ENCODE peak calls at places on chromosomes 7 and 10, in four cellular contexts. E, F, K and X are unnamed samples. For H3K36me3, the result is how much of the 10 kb centered on the place peaks cover.

GRCh38 chr7:100444311-100445278 is 8.3 kb upstream of the PPP1R35 start:
- DNase-seq in F (peak), E (no peak), K (no peak), X (no peak)

GRCh38 chr10:1660386-1660785 is 76.9 kb downstream of the ADARB2 start:
- DNase-seq in E (no peak), F (no peak), K (no peak), X (peak)

GRCh38 chr7:498678-499641 is 20.7 kb downstream of the PDGFA start:
- DNase-seq in E (peak), F (no peak), K (peak), X (peak)

GRCh38 chr10:78896169-78896931 is 172.4 kb upstream of the ZMIZ1 start:
- DNase-seq in K (no peak), F (no peak), E (no peak), X (no peak)

GRCh38 chr7:139709460-139709859 is 68.3 kb downstream of the HIPK2 start:
- DNase-seq in E (no peak), K (no peak), F (peak), X (no peak)

GRCh38 chr7:111215550-111215949 is 124.6 kb downstream of the LRRN3 start:
- DNase-seq in E (no peak), K (no peak), F (no peak), X (no peak)

GRCh38 chr7:91720255-91720937 is 160.1 kb downstream of the MTERF1 start:
- DNase-seq in K (no peak), F (no peak), E (no peak), X (no peak)

GRCh38 chr10:5047912-5048628 is 44.4 kb upstream of the AKR1C2 start:
- DNase-seq in E (no peak), F (no peak), K (no peak), X (no peak)

GRCh38 chr7:18177815-18178660 is 150.4 kb upstream of the PRPS1L1 start:
- DNase-seq in E (no peak), K (peak), F (no peak), X (no peak)

GRCh38 chr10:79202188-79203013 is 133.6 kb downstream of the ZMIZ1 start:
- DNase-seq in K (peak), E (no peak), F (peak), X (no peak)

GRCh38 chr10:25804505-25804904 is 129.5 kb upstream of the MYO3A start:
- DNase-seq in E (no peak), K (no peak), F (no peak), X (no peak)

GRCh38 chr10:23516530-23516929 is 77.7 kb downstream of the OTUD1 start:
- DNase-seq in E (no peak), K (no peak), F (no peak), X (no peak)

GRCh38 chr7:101814081-101814995 is 3.1 kb upstream of the CUX1 start:
- DNase-seq in F (peak), K (peak), E (peak), X (peak)

GRCh38 chr10:91061187-91061586 is 140.3 kb upstream of the ANKRD1 start:
- DNase-seq in K (no peak), E (no peak), F (no peak), X (no peak)

GRCh38 chr7:2812831-2813230 is 31.3 kb downstream of the GNA12 start:
- DNase-seq in F (no peak), E (peak), K (no peak), X (no peak)

GRCh38 chr10:43398939-43399871 is 9.8 kb downstream of the HNRNPF start:
- DNase-seq in F (no peak), K (no peak), E (no peak), X (no peak)

GRCh38 chr7:106486331-106486730 is 174.6 kb downstream of the CCDC71L start:
- DNase-seq in K (no peak), F (no peak), E (no peak), X (no peak)

GRCh38 chr10:84593546-84593945 is 265.2 kb downstream of the CCSER2 start:
- DNase-seq in F (no peak), K (no peak), E (no peak), X (no peak)

GRCh38 chr7:26193432-26194206 is 6.9 kb downstream of the HNRNPA2B1 start:
- DNase-seq in E (no peak), F (no peak), K (no peak), X (no peak)

GRCh38 chr7:26191233-26191973 is 9.1 kb downstream of the HNRNPA2B1 start:
- DNase-seq in F (no peak), E (no peak), K (no peak), X (no peak)

GRCh38 chr7:26190417-26190869 is 10.1 kb downstream of the HNRNPA2B1 start:
- DNase-seq in F (no peak), K (no peak), E (no peak), X (no peak)

GRCh38 chr7:26192485-26193087 is 8.0 kb downstream of the HNRNPA2B1 start:
- DNase-seq in E (no peak), F (peak), K (no peak), X (no peak)

DNA sequence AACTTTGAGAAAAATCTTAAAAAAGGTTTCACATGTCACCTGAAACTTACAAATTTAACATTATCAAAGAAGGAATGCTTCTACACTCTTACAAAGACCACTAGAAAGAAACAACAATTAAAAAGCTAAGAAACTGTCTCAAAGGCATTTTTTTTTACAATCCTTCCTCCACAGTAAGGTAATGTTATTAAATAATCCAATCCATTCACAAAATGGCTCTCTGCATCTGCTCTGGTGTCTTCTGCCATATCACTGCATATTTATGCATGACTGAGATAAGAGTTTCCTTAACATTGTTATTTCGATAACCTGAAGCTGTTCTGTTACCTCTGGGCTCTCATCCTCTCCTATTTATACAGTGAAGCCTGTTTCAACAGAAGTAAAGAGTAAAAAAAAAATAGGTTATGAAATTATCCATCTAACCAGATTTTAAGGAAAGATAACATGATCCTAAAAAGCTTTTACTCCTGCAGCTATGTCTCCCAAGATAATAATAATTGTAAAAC is 8.5 kb downstream of the HNRNPA2B1 start:
- DNase-seq in F (no peak), K (no peak), E (no peak), X (no peak)
- H3K36me3 ChIP-seq in F (under half), K (half or more), E (half or more), X (half or more)

GRCh38 chr7:6167587-6168154 is 104.8 kb downstream of the CYTH3 start:
- DNase-seq in K (no peak), F (no peak), E (no peak), X (no peak)

GRCh38 chr7:6169805-6170520 is 102.5 kb downstream of the CYTH3 start:
- DNase-seq in K (no peak), E (no peak), F (no peak), X (no peak)

GRCh38 chr7:6167004-6167551 is 105.3 kb downstream of the CYTH3 start:
- DNase-seq in E (peak), F (no peak), K (no peak), X (no peak)

GRCh38 chr7:6166443-6166871 is 106.0 kb downstream of the CYTH3 start:
- DNase-seq in F (no peak), K (no peak), E (no peak), X (no peak)

DNA sequence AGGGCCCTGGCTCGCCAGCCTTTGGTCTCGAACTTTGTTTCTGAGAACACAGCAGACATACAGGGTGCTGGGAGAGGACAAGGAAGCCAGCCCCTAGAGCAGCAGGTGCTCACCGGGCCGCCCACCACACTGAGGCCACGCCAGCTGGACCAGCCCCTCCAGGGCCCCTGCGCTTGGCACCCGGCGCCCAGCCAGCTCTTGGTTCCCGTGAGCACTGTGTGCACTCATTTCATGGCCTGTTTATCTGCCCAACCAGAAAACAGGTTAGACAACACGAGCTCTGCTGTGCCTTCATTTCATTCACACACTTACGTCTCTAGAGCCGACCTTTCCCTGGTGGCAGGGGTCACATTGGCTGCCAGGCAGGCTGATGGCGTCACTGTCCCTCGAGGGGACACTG is 104.0 kb downstream of the CYTH3 start:
- DNase-seq in F (no peak), K (no peak), E (peak), X (no peak)
- H3K36me3 ChIP-seq in F (under half), K (half or more), E (half or more), X (under half)

GRCh38 chr10:70118196-70118595 is 14.4 kb downstream of the AIFM2 start:
- DNase-seq in F (no peak), K (no peak), E (no peak), X (no peak)
- H3K36me3 ChIP-seq in F (under half), K (half or more), E (half or more), X (under half)

GRCh38 chr10:63171255-63171654 is 38.1 kb downstream of the NRBF2 start:
- DNase-seq in F (no peak), E (no peak), K (no peak), X (no peak)
- H3K36me3 ChIP-seq in F (under half), E (half or more), K (half or more), X (under half)

GRCh38 chr7:47300472-47301021 is 281.4 kb downstream of the TNS3 start:
- DNase-seq in K (no peak), F (no peak), E (no peak), X (no peak)

GRCh38 chr7:47301657-47302295 is 280.1 kb downstream of the TNS3 start:
- DNase-seq in E (no peak), F (no peak), K (no peak), X (no peak)

GRCh38 chr7:47299496-47299895 is 282.4 kb downstream of the TNS3 start:
- DNase-seq in F (no peak), K (no peak), E (no peak), X (no peak)

GRCh38 chr7:47302560-47302959 is 279.4 kb downstream of the TNS3 start:
- DNase-seq in K (no peak), E (no peak), F (no peak), X (no peak)

DNA sequence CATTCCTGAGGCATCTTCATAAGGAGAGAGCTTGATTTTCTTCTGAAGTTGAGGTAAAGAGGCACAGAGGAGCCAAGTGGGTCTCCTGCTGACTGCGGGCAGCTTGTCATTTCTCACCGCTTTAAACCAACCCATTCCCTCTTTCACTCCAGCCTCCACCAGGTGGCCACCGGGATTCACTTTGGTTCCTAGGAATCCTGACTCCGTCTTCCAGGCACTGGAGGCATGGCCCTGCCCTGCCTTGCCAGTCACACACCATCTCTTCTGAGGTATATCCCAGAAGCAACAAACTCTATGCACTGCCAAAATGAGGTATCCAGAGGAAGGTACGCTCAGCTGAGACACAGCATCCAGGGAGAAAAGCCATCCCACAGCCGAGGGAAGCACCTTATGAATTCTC is 280.8 kb downstream of the TNS3 start:
- DNase-seq in E (no peak), K (no peak), F (no peak), X (no peak)
- H3K36me3 ChIP-seq in E (half or more), K (half or more), F (under half), X (under half)